ENCODE peak calls at places on chromosomes 16 and 17, in nine cellular contexts. O is HCT116, E is OCI-LY7, F is GM23248, A is neural progenitor cell, D is hepatocyte, M is PC-3, Z is MM.1S, Q is SK-N-SH. H is an unnamed sample.

GRCh38 chr16:450800-451512 is 25.5 kb downstream of the RAB11FIP3 start:
- DNase-seq in O (no peak), E (no peak), F (no peak), A (no peak), D (no peak), M (no peak), Z (no peak), Q (no peak), H (no peak)

GRCh38 chr17:63470116-63470515 is 6.7 kb upstream of the ACE start:
- DNase-seq in O (no peak), E (no peak), F (no peak), A (no peak), D (no peak), M (no peak), Z (no peak), Q (no peak), H (no peak)

GRCh38 chr17:40058151-40058784 is 4.1 kb upstream of the MED24 start:
- DNase-seq in O (no peak), E (no peak), F (peak; percentile 41), A (no peak), D (no peak), M (no peak), Z (no peak), Q (no peak), H (no peak)

GRCh38 chr17:28724500-28725165 is 1.4 kb downstream of the TLCD1 start:
- DNase-seq in O (no peak), E (peak; percentile 28), F (no peak), A (no peak), D (no peak), M (no peak), Z (no peak), Q (no peak), H (peak; percentile 41)

GRCh38 chr16:60331168-60331567 is 1597.1 kb upstream of the GOT2 start:
- DNase-seq in O (no peak), E (no peak), F (no peak), A (no peak), D (no peak), M (no peak), Z (no peak), Q (no peak), H (no peak)

GRCh38 chr16:77359065-77359502 is 75.8 kb downstream of the ADAMTS18 start:
- DNase-seq in O (no peak), E (no peak), F (peak; percentile 24), A (peak; percentile 52), D (peak; percentile 54), M (peak; percentile 75), Z (no peak), Q (no peak), H (no peak)

GRCh38 chr17:31673076-31673475 is 186.0 kb downstream of the COPRS start:
- DNase-seq in O (no peak), E (no peak), F (no peak), A (no peak), D (no peak), M (no peak), Z (no peak), Q (no peak), H (no peak)

GRCh38 chr17:3773511-3773910 is 27.5 kb downstream of the ITGAE start:
- DNase-seq in O (no peak), E (no peak), F (peak; percentile 73), A (no peak), D (no peak), M (peak; percentile 54), Z (no peak), Q (no peak), H (no peak)

GRCh38 chr16:69476920-69477418 is 52.5 kb downstream of the CYB5B start:
- DNase-seq in O (peak; percentile 50), E (no peak), F (peak; percentile 84), A (no peak), D (peak; percentile 46), M (peak; percentile 86), Z (no peak), Q (no peak), H (no peak)

GRCh38 chr16:74901606-74902005 is 83.3 kb downstream of the WDR59 start:
- DNase-seq in O (no peak), E (no peak), F (no peak), A (no peak), D (no peak), M (no peak), Z (no peak), Q (no peak), H (no peak)

GRCh38 chr16:74898667-74899066 is 86.3 kb downstream of the WDR59 start:
- DNase-seq in O (no peak), E (no peak), F (no peak), A (no peak), D (no peak), M (no peak), Z (no peak), Q (no peak), H (no peak)

GRCh38 chr16:74892574-74893461 is 92.1 kb downstream of the WDR59 start:
- DNase-seq in O (no peak), E (no peak), F (no peak), A (no peak), D (no peak), M (no peak), Z (no peak), Q (no peak), H (no peak)

GRCh38 chr16:74899786-74900185 is 85.1 kb downstream of the WDR59 start:
- DNase-seq in O (no peak), E (no peak), F (no peak), A (no peak), D (no peak), M (no peak), Z (no peak), Q (no peak), H (no peak)

GRCh38 chr16:74896389-74897370 is 88.2 kb downstream of the WDR59 start:
- DNase-seq in O (peak; percentile 27), E (no peak), F (peak; percentile 89), A (no peak), D (no peak), M (peak; percentile 76), Z (no peak), Q (no peak), H (no peak)
- TF ChIP-seq EZH2phosphoT487 in O (no peak), E (no peak), F (no peak), A (no peak), D (no peak), M (no peak), Z (no peak), Q (no peak), H (no peak)

DNA sequence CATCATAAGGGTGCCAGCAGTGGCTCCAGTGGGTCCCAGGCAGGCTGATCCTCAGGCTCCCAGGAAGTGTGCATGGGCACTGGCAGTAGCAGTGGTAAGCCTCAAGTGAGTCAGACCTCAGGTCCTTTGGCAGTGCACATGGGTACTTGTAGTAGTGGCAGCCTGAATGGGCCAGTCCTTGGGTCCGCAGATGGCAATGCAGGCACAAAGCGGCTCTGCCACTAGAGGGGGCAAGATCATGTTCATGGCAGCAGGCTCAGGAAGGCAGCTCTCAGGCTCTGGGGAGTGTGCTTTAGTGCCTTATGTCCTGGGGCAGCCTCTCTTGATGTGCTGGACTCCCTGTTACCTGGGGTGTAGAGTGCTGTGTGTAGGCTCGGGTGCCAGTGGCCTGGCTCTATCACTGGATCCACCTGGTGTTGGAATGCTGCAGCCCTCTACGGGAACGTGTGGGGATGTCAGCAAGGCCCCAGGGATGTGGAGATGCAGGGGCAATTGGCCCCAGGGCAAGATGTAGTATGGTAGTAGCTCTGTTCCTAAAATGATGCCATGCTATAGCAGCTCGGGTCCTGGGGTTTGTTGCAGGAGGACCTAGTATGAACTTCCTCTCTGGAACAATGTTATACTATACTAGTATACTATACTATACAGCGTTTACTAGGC is 11.0 kb downstream of the ACSM3 start:
- DNase-seq in O (peak; percentile 68), E (peak; percentile 67), F (peak; percentile 72), A (peak; percentile 76), D (peak; percentile 71), M (peak; percentile 83), Z (peak; percentile 41), Q (peak; percentile 44), H (peak; percentile 92)
- TF ChIP-seq EZH2phosphoT487 in O (no peak), E (no peak), F (no peak), A (no peak), D (no peak), M (no peak), Z (no peak), Q (no peak), H (no peak)

GRCh38 chr17:78534492-78535284 is 42.5 kb downstream of the DNAH17 start:
- DNase-seq in O (no peak), E (no peak), F (no peak), A (no peak), D (no peak), M (no peak), Z (no peak), Q (no peak), H (no peak)
- TF ChIP-seq EZH2phosphoT487 in O (no peak), E (no peak), F (no peak), A (no peak), D (no peak), M (no peak), Z (no peak), Q (no peak), H (no peak)

GRCh38 chr16:89062389-89063345 is 31.0 kb upstream of the ACSF3 start:
- DNase-seq in O (no peak), E (peak; percentile 61), F (no peak), A (no peak), D (no peak), M (no peak), Z (no peak), Q (no peak), H (no peak)

GRCh38 chr16:89066746-89067145 is 26.9 kb upstream of the ACSF3 start:
- DNase-seq in O (no peak), E (no peak), F (no peak), A (no peak), D (no peak), M (no peak), Z (no peak), Q (no peak), H (no peak)

GRCh38 chr16:89065445-89065795 is 28.2 kb upstream of the ACSF3 start:
- DNase-seq in O (no peak), E (peak; percentile 88), F (no peak), A (no peak), D (no peak), M (no peak), Z (no peak), Q (no peak), H (no peak)

GRCh38 chr16:89063768-89064320 is 29.8 kb upstream of the ACSF3 start:
- DNase-seq in O (no peak), E (peak; percentile 28), F (no peak), A (no peak), D (no peak), M (no peak), Z (no peak), Q (no peak), H (no peak)

DNA sequence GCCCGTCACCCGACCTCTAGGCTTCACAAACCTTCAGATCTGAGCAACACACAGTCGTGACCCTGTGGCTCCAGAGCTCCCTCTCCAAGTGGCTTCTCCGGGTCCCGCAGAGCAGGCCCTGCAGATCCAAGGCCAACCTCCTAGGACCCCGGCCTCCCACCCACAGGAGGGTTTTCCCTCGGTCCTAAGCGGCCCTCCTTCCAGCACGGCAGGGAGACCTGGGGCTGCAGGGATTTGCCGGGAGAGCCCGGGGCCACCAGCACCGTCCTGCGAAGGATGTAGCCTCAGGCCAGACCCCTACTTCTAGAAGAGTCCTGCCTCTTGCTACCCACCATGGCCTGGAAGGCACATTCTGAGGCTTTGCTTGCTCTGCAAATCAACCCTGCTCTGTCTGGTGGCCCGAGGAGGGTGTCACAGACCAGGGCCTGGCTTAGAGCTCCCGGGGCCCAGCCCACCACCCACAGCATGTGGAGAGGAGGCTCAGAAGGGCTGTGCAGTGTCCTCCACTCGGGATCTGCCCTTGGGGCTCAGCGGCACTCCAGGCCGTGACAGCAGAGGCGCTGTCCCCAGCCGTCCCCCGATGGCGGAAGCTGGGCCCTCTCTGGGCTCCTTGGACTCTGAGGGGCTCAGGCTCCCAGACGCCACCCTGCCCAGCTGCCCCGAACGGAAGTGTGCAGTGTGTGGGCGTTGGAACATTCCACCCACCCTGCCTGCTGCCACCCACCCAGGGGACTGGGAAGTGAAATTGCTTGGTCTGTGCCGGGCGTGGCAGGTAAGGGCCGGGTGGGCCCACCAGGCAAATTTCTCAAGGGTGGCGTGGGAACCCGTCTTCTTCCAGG is 28.8 kb upstream of the ACSF3 start:
- DNase-seq in O (no peak), E (peak; percentile 75), F (no peak), A (no peak), D (no peak), M (no peak), Z (no peak), Q (no peak), H (no peak)
- TF ChIP-seq EZH2phosphoT487 in O (no peak), E (no peak), F (no peak), A (no peak), D (no peak), M (no peak), Z (no peak), Q (no peak), H (no peak)